ENCODE peak calls at places on chromosomes 4 and X, in four cellular contexts. C is RPMI7951, V is NCI-H2227 treated with DMSO at 0.1 percent for 48 hours, H is DMS153. W is an unnamed sample.

GRCh38 chr4:99834569-99834968 is 17.9 kb downstream of the DAPP1 start:
- DNase-seq in V (no peak), H (no peak), C (no peak), W (no peak)

GRCh38 chr4:2745516-2745915 is 10.6 kb downstream of the TNIP2 start:
- DNase-seq in C (no peak), V (no peak), H (no peak), W (no peak)

GRCh38 chrX:119734897-119735339 is 23.5 kb upstream of the SOWAHD start:
- DNase-seq in H (peak), C (no peak), V (peak), W (peak)

GRCh38 chr4:155523358-155523757 is 143.3 kb upstream of the GUCY1A1 start:
- DNase-seq in V (no peak), C (no peak), H (no peak), W (no peak)

GRCh38 chr4:15963001-15963451 is at the start of gene FGFBP2:
- DNase-seq in C (peak), V (no peak), H (peak), W (no peak)

GRCh38 chr4:71187399-71188196 is 151.2 kb upstream of the SLC4A4 start:
- DNase-seq in C (peak), V (no peak), H (no peak), W (peak)

GRCh38 chr4:7904108-7904516 is 35.5 kb downstream of the AFAP1 start:
- DNase-seq in V (no peak), H (no peak), C (peak), W (no peak)

GRCh38 chrX:41457618-41458192 is 10.6 kb downstream of the NYX start:
- DNase-seq in H (no peak), V (no peak), C (no peak), W (peak)

W was measured in NCI-H510A treated with DMSO at 0.1 percent for 48 hours.